ENCODE peak calls at places on chromosomes 1 and 21, in four cellular contexts. L, R, O and W are unnamed samples.

GRCh38 chr1:7221823-7222462 is 436.7 kb downstream of the CAMTA1 start:
- DNase-seq in L (no peak), R (no peak), O (no peak), W (no peak)

GRCh38 chr21:43890042-43890441 is 25.0 kb downstream of the AGPAT3 start:
- DNase-seq in L (no peak), R (no peak), O (no peak), W (no peak)

GRCh38 chr21:45541221-45542039 is 810 bp downstream of the SLC19A1 start:
- DNase-seq in L (peak), R (no peak), O (peak), W (peak)

GRCh38 chr1:39144943-39145650 is 59.4 kb upstream of the MACF1 start:
- DNase-seq in L (no peak), R (no peak), O (no peak), W (no peak)

GRCh38 chr21:42566524-42567180 is 53.0 kb downstream of the SLC37A1 start:
- DNase-seq in L (peak), R (no peak), O (no peak), W (no peak)

GRCh38 chr1:90781429-90782020 is 64.4 kb upstream of the BARHL2 start:
- DNase-seq in L (no peak), R (no peak), O (no peak), W (no peak)

GRCh38 chr21:34722684-34723300 is 54.0 kb downstream of the CLIC6 start:
- DNase-seq in L (no peak), R (no peak), O (no peak), W (no peak)

GRCh38 chr1:150582371-150582770 is 3.0 kb upstream of the MCL1 start:
- DNase-seq in L (no peak), R (no peak), O (no peak), W (no peak)

GRCh38 chr1:227746676-227747075 is 11.4 kb downstream of the SNAP47 start:
- DNase-seq in L (no peak), R (no peak), O (no peak), W (no peak)

GRCh38 chr21:44596068-44596725 is 3.9 kb upstream of the KRTAP10-6 start:
- DNase-seq in L (no peak), R (peak), O (no peak), W (no peak)

GRCh38 chr1:182181167-182181572 is 119.7 kb upstream of the ZNF648 start:
- DNase-seq in L (no peak), R (peak), O (no peak), W (no peak)

GRCh38 chr1:165858364-165858823 is 31.0 kb downstream of the UCK2 start:
- DNase-seq in L (no peak), R (no peak), O (no peak), W (no peak)

GRCh38 chr1:218350909-218351616 is 5.9 kb downstream of the TGFB2 start:
- DNase-seq in L (no peak), R (no peak), O (no peak), W (no peak)

GRCh38 chr1:35111106-35111505 is 31.9 kb downstream of the ZMYM1 start:
- DNase-seq in L (no peak), R (peak), O (no peak), W (no peak)

GRCh38 chr1:246506785-246507639 is at the start of gene SMYD3:
- DNase-seq in L (peak), R (peak), O (no peak), W (peak)

GRCh38 chr1:172449585-172450523 is 6.0 kb upstream of the PIGC start:
- DNase-seq in L (peak), R (no peak), O (no peak), W (no peak)

GRCh38 chr1:111649648-111650047 is 30.1 kb downstream of the RAP1A start:
- DNase-seq in L (no peak), R (no peak), O (no peak), W (no peak)

GRCh38 chr1:58149266-58149812 is 397.2 kb downstream of the OMA1 start:
- DNase-seq in L (no peak), R (no peak), O (no peak), W (no peak)

GRCh38 chr1:27519341-27520258 is 29.6 kb upstream of the WASF2 start:
- DNase-seq in L (peak), R (no peak), O (no peak), W (no peak)

GRCh38 chr1:3543076-3544049 is 67.9 kb downstream of the MEGF6 start:
- DNase-seq in L (no peak), R (no peak), O (no peak), W (no peak)

GRCh38 chr1:202966006-202966904 is 802 bp downstream of the CYB5R1 start:
- DNase-seq in L (no peak), R (no peak), O (no peak), W (no peak)

GRCh38 chr1:75334876-75335275 is 200.7 kb downstream of the LHX8 start:
- DNase-seq in L (no peak), R (no peak), O (no peak), W (no peak)

GRCh38 chr1:111139234-111139955 is 498 bp downstream of the DRAM2 start:
- DNase-seq in L (peak), R (peak), O (no peak), W (no peak)

DNA sequence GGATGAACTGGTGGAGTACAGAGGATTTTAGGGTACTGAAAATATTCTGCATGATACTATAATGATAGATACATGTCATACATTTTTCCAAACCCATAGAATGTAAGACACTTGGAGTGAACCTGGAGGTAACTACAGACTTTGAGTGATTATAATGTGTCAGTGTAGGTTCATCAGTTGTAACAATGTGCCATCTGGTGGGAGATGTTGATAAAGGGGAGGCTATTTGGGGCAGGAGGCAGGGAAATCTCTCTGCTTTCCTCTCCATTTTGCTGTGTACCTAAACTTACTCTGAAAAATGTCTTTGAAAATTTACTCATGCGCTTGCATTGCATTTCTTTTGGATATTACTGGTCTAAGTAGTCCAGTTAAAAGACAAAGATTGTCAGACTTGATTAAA is 35.2 kb downstream of the PTBP2 start:
- DNase-seq in L (no peak), R (no peak), O (no peak), W (no peak)
- TF ChIP-seq CTCF in L (no peak), R (peak), O (no peak), W (no peak)

DNA sequence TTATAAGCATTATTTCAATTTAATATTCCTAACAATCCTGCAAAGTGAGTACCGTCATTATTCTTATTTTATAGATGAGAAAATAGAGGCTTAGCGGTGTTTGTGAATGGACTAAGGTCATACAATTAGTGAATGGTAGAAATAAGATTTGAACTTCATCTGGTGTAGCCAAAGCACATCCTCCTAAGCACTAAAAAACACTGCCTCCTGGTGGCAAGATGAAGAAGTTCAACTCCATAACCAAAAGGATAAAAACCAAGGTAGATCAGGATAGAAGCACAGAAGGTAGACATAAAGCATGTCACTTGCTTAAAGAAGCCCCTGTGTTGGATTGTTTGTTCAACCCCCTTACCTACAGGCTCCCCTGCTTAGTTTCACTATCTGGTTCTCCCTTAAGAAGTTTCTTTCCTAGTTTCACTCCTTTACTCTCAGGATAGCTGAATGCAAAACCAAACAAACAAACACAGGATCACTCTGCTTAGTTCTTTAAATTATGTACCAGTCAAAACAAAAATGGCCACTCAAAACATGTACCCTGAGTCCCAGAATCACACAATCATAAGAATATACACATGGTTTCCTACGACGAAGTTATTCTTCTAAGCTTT is 12.7 kb upstream of the AIM2 start:
- DNase-seq in L (no peak), R (no peak), O (no peak), W (no peak)
- TF ChIP-seq CTCF in L (peak), R (peak), O (no peak), W (peak)

DNA sequence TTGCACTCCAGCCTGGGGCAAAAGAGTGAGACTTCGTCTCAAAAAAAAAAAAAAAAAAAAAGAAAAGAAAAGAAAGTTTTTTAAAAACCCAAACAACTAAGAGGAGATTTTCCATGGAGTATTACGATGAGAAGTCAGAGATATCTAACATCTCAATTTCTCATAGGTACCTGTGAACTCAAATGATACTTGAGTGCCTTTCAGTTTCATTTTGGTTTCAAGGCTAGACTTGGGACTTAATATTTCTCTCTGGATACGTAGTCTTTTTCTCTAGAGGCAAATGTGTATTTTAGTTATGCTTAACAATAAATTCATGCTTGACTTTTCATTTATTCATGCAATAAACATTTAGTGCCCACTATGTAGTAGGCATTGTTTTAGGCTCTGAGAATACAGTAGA is 15.0 kb downstream of the ZYG11B start:
- DNase-seq in L (no peak), R (no peak), O (no peak), W (no peak)
- TF ChIP-seq CTCF in L (no peak), R (no peak), O (no peak), W (no peak)

DNA sequence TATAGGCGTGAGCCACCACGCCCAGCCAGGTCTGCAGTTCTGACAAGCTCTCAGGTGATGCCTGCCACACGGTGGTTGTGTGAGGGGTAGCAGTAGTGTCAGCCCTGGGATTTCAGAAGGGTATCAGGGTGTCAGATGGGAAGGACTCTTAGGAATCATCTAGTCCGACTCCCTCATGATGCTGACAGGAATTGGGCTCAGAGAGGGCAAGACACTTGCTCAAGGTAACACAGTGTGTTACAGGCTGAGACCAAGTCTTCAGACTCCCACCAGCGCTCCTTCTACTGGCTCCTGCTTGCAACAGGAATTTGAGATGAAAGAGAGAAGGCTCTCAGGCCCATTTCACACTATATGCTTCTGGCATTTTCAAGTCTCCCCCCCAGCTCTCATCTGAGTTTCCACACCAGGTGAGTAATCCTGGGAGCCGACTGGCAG is 6.9 kb downstream of the HTR1D start:
- DNase-seq in L (no peak), R (peak), O (no peak), W (no peak)
- TF ChIP-seq CTCF in L (no peak), R (peak), O (no peak), W (no peak)